ENCODE peak calls at places on chromosome 1, in ten cellular contexts. S, B, Y, E, O, C, R, H, I and K are unnamed samples.

GRCh38 chr1:24347159-24347931 is 28.2 kb downstream of the GRHL3 start:
- DNase-seq in Y (no peak), C (no peak), O (no peak), R (no peak), H (no peak), E (no peak), S (no peak), I (no peak), B (no peak), K (no peak)

GRCh38 chr1:115796897-115797296 is 28.4 kb upstream of the CASQ2 start:
- DNase-seq in O (no peak), Y (no peak), R (no peak), I (no peak), S (no peak), E (no peak), H (no peak), B (no peak), C (no peak), K (no peak)

GRCh38 chr1:93629101-93630059 is 52.3 kb downstream of the BCAR3 start:
- DNase-seq in C (no peak), O (no peak), E (peak), S (no peak), R (peak), H (no peak), I (no peak), Y (peak), B (peak), K (peak)

GRCh38 chr1:235050911-235051360 is 77.7 kb downstream of the TOMM20 start:
- DNase-seq in Y (peak), H (peak), I (no peak), R (peak), E (peak), S (peak), B (no peak), C (no peak), O (peak), K (no peak)

GRCh38 chr1:225906467-225906866 is 17.5 kb upstream of the LEFTY1 start:
- DNase-seq in I (no peak), B (no peak), Y (no peak), S (no peak), H (no peak), R (no peak), C (no peak), E (no peak), O (no peak), K (no peak)

GRCh38 chr1:214632091-214632490 is 29.1 kb downstream of the CENPF start:
- DNase-seq in Y (no peak), S (no peak), R (no peak), B (no peak), O (no peak), E (no peak), I (no peak), H (no peak), C (no peak), K (no peak)

GRCh38 chr1:18938008-18938706 is 18.3 kb downstream of the IFFO2 start:
- DNase-seq in H (no peak), S (no peak), O (no peak), C (no peak), I (no peak), Y (no peak), R (no peak), E (no peak), B (no peak), K (no peak)

GRCh38 chr1:156428772-156429288 is 59.8 kb downstream of the RHBG start:
- DNase-seq in H (no peak), R (no peak), O (no peak), I (no peak), B (no peak), E (no peak), Y (no peak), C (no peak), S (no peak), K (no peak)

GRCh38 chr1:241749041-241749798 is 97.1 kb downstream of the WDR64 start:
- DNase-seq in R (peak), H (no peak), C (no peak), I (no peak), S (peak), E (no peak), O (no peak), Y (no peak), B (no peak), K (peak)

GRCh38 chr1:65952692-65953091 is 160.0 kb downstream of the PDE4B start:
- DNase-seq in Y (no peak), E (peak), R (peak), S (no peak), C (no peak), O (no peak), H (no peak), I (no peak), B (no peak), K (no peak)

GRCh38 chr1:36653850-36654249 is 171.1 kb upstream of the CSF3R start:
- DNase-seq in I (no peak), S (no peak), E (no peak), B (no peak), O (peak), C (peak), R (peak), Y (no peak), H (no peak), K (peak)

GRCh38 chr1:196734460-196734859 is 40.2 kb upstream of the CFHR3 start:
- DNase-seq in H (no peak), S (no peak), B (no peak), Y (no peak), C (no peak), E (no peak), R (no peak), I (no peak), O (no peak), K (no peak)
- TF ChIP-seq CTCF in H (no peak), S (no peak), B (no peak), Y (no peak), C (no peak), E (no peak), R (no peak), I (no peak), O (no peak), K (no peak)

DNA sequence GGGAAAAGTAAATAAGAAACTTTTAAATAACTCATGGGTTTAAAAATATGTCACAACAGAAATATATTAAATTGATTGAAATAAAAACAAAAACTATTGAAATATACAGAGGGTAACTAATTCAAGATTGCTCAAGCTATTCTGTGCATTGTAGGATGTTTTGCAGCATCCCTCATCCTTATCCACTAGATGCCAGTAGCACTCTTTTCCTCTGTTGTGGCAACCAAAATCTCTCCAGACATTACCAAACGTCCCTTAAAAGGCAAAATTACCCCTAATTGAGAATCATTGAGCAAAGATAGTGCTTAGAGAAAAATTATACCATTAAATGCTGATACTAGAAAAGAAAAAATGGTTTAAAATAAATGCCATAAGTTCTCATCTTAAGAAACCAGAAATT is 682.6 kb downstream of the RWDD3 start:
- DNase-seq in O (no peak), R (peak), H (no peak), S (no peak), E (no peak), I (no peak), C (no peak), B (no peak), Y (no peak), K (peak)
- TF ChIP-seq CTCF in O (peak), R (peak), H (no peak), S (no peak), E (no peak), I (no peak), C (no peak), B (no peak), Y (peak), K (peak)

GRCh38 chr1:108316545-108316944 is 72.7 kb upstream of the NBPF4 start:
- DNase-seq in S (no peak), C (no peak), H (no peak), E (no peak), B (no peak), Y (no peak), R (no peak), I (no peak), O (no peak), K (peak)
- TF ChIP-seq CTCF in S (peak), C (no peak), H (no peak), E (no peak), B (no peak), Y (no peak), R (peak), I (no peak), O (no peak), K (peak)

GRCh38 chr1:212368073-212368484 is 46.6 kb downstream of the PACC1 start:
- DNase-seq in E (peak), I (no peak), O (peak), H (no peak), Y (peak), C (peak), S (peak), R (peak), B (peak), K (peak)
- TF ChIP-seq CTCF in E (peak), I (peak), O (peak), H (peak), Y (peak), C (peak), S (peak), R (peak), B (peak), K (peak)

GRCh38 chr1:87265786-87266185 is 62.9 kb upstream of the LMO4 start:
- DNase-seq in I (no peak), E (no peak), C (no peak), S (no peak), Y (no peak), B (no peak), R (no peak), O (no peak), H (no peak), K (no peak)
- TF ChIP-seq CTCF in I (no peak), E (no peak), C (no peak), S (no peak), Y (no peak), B (no peak), R (no peak), O (no peak), H (no peak), K (no peak)

DNA sequence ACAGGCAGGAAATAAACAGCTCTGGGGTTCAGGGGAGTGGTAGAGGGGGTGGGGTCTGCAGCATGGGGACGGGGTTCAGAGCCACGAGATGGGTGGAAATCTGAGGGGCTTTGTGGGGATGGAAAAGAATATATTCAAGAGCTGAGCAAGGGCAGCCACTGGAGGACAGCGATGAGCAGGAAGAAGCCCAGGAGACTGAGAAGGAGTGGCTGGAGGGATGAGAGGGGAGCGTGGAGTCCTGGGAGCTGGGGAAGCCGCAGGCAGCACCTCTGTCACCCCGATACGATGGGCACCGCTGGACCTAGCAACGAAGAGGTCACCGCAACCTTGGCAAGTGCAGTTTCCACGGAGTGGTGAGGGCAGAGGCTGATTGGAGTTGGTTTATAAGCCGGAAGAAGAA is 10.0 kb upstream of the KCNAB2 start:
- DNase-seq in C (no peak), O (no peak), H (no peak), I (no peak), R (no peak), B (no peak), Y (no peak), E (no peak), S (no peak), K (no peak)
- TF ChIP-seq CTCF in C (no peak), O (no peak), H (no peak), I (no peak), R (no peak), B (no peak), Y (no peak), E (no peak), S (peak), K (no peak)